ENCODE peak calls at places on chromosome 15, in seven cellular contexts. One of them, this sample, is unnamed.

GRCh38 chr15:83378921-83379561 is 68.1 kb upstream of the SH3GL3 start:
- DNase-seq in fibroblast of pulmonary artery: no peak
- DNase-seq in neural progenitor cell: no peak
- DNase-seq in cardiac fibroblast: no peak
- DNase-seq in uterus: no peak
- DNase-seq in cardiac muscle cell: no peak
- DNase-seq in heart left ventricle: no peak
- DNase-seq in this sample: no peak

GRCh38 chr15:59491062-59491461 is 53.1 kb downstream of the FAM81A start:
- DNase-seq in fibroblast of pulmonary artery: peak
- DNase-seq in neural progenitor cell: no peak
- DNase-seq in cardiac fibroblast: no peak
- DNase-seq in uterus: no peak
- DNase-seq in cardiac muscle cell: peak
- DNase-seq in heart left ventricle: no peak
- DNase-seq in this sample: no peak

GRCh38 chr15:101108791-101109190 is 143.1 kb downstream of the CHSY1 start:
- DNase-seq in fibroblast of pulmonary artery: no peak
- DNase-seq in neural progenitor cell: no peak
- DNase-seq in cardiac fibroblast: no peak
- DNase-seq in uterus: no peak
- DNase-seq in cardiac muscle cell: no peak
- DNase-seq in heart left ventricle: no peak
- DNase-seq in this sample: no peak

GRCh38 chr15:44327578-44327977 is 39.1 kb downstream of the GOLM2 start:
- DNase-seq in fibroblast of pulmonary artery: no peak
- DNase-seq in neural progenitor cell: no peak
- DNase-seq in cardiac fibroblast: no peak
- DNase-seq in uterus: no peak
- DNase-seq in cardiac muscle cell: no peak
- DNase-seq in heart left ventricle: no peak
- DNase-seq in this sample: no peak

GRCh38 chr15:34365073-34365825 is 1.7 kb downstream of the LPCAT4 start:
- DNase-seq in fibroblast of pulmonary artery: no peak
- DNase-seq in neural progenitor cell: no peak
- DNase-seq in cardiac fibroblast: peak
- DNase-seq in uterus: no peak
- DNase-seq in cardiac muscle cell: peak
- DNase-seq in heart left ventricle: peak
- DNase-seq in this sample: no peak

GRCh38 chr15:70344666-70345065 is 246.9 kb upstream of the TLE3 start:
- DNase-seq in fibroblast of pulmonary artery: no peak
- DNase-seq in neural progenitor cell: no peak
- DNase-seq in cardiac fibroblast: no peak
- DNase-seq in uterus: no peak
- DNase-seq in cardiac muscle cell: peak
- DNase-seq in heart left ventricle: no peak
- DNase-seq in this sample: no peak

GRCh38 chr15:33960160-33960559 is 8.1 kb upstream of the CHRM5 start:
- DNase-seq in fibroblast of pulmonary artery: peak
- DNase-seq in neural progenitor cell: no peak
- DNase-seq in cardiac fibroblast: no peak
- DNase-seq in uterus: no peak
- DNase-seq in cardiac muscle cell: no peak
- DNase-seq in heart left ventricle: no peak
- DNase-seq in this sample: no peak

GRCh38 chr15:36175781-36176211 is 403.6 kb upstream of the CDIN1 start:
- DNase-seq in fibroblast of pulmonary artery: no peak
- DNase-seq in neural progenitor cell: no peak
- DNase-seq in cardiac fibroblast: no peak
- DNase-seq in uterus: no peak
- DNase-seq in cardiac muscle cell: no peak
- DNase-seq in heart left ventricle: no peak
- DNase-seq in this sample: no peak

GRCh38 chr15:44804303-44805046 is 68.1 kb downstream of the TRIM69 start:
- DNase-seq in fibroblast of pulmonary artery: peak
- DNase-seq in neural progenitor cell: no peak
- DNase-seq in cardiac fibroblast: peak
- DNase-seq in uterus: no peak
- DNase-seq in cardiac muscle cell: no peak
- DNase-seq in heart left ventricle: no peak
- DNase-seq in this sample: no peak

GRCh38 chr15:90261811-90262210 is 3.7 kb upstream of the NGRN start:
- DNase-seq in fibroblast of pulmonary artery: peak
- DNase-seq in neural progenitor cell: no peak
- DNase-seq in cardiac fibroblast: peak
- DNase-seq in uterus: no peak
- DNase-seq in cardiac muscle cell: no peak
- DNase-seq in heart left ventricle: no peak
- DNase-seq in this sample: no peak

GRCh38 chr15:29822100-29822684 is at the start of gene TJP1:
- DNase-seq in fibroblast of pulmonary artery: peak
- DNase-seq in neural progenitor cell: peak
- DNase-seq in cardiac fibroblast: peak
- DNase-seq in uterus: peak
- DNase-seq in cardiac muscle cell: peak
- DNase-seq in heart left ventricle: peak
- DNase-seq in this sample: no peak

GRCh38 chr15:48371961-48372360 is 40.7 kb downstream of the DUT start:
- DNase-seq in fibroblast of pulmonary artery: no peak
- DNase-seq in neural progenitor cell: no peak
- DNase-seq in cardiac fibroblast: no peak
- DNase-seq in uterus: no peak
- DNase-seq in cardiac muscle cell: no peak
- DNase-seq in heart left ventricle: no peak
- DNase-seq in this sample: no peak

GRCh38 chr15:39946862-39947261 is 12.9 kb downstream of the EIF2AK4 start:
- DNase-seq in fibroblast of pulmonary artery: peak
- DNase-seq in neural progenitor cell: no peak
- DNase-seq in cardiac fibroblast: peak
- DNase-seq in uterus: no peak
- DNase-seq in cardiac muscle cell: no peak
- DNase-seq in heart left ventricle: no peak
- DNase-seq in this sample: no peak

GRCh38 chr15:60660290-60661051 is 181.5 kb upstream of the ICE2 start:
- DNase-seq in fibroblast of pulmonary artery: peak
- DNase-seq in neural progenitor cell: no peak
- DNase-seq in cardiac fibroblast: peak
- DNase-seq in uterus: peak
- DNase-seq in cardiac muscle cell: no peak
- DNase-seq in heart left ventricle: peak
- DNase-seq in this sample: no peak

GRCh38 chr15:33125883-33126535 is 68.5 kb downstream of the FMN1 start:
- DNase-seq in fibroblast of pulmonary artery: no peak
- DNase-seq in neural progenitor cell: no peak
- DNase-seq in cardiac fibroblast: no peak
- DNase-seq in uterus: no peak
- DNase-seq in cardiac muscle cell: no peak
- DNase-seq in heart left ventricle: no peak
- DNase-seq in this sample: no peak

GRCh38 chr15:56291741-56292140 is 48.1 kb upstream of the RFX7 start:
- DNase-seq in fibroblast of pulmonary artery: no peak
- DNase-seq in neural progenitor cell: no peak
- DNase-seq in cardiac fibroblast: no peak
- DNase-seq in uterus: no peak
- DNase-seq in cardiac muscle cell: no peak
- DNase-seq in heart left ventricle: no peak
- DNase-seq in this sample: no peak

GRCh38 chr15:32778391-32779176 is 60.8 kb downstream of the GREM1 start:
- DNase-seq in fibroblast of pulmonary artery: no peak
- DNase-seq in neural progenitor cell: no peak
- DNase-seq in cardiac fibroblast: peak
- DNase-seq in uterus: no peak
- DNase-seq in cardiac muscle cell: no peak
- DNase-seq in heart left ventricle: no peak
- DNase-seq in this sample: no peak

GRCh38 chr15:38610748-38611147 is 46.1 kb upstream of the RASGRP1 start:
- DNase-seq in fibroblast of pulmonary artery: no peak
- DNase-seq in neural progenitor cell: no peak
- DNase-seq in cardiac fibroblast: no peak
- DNase-seq in uterus: no peak
- DNase-seq in cardiac muscle cell: no peak
- DNase-seq in heart left ventricle: no peak
- DNase-seq in this sample: no peak

GRCh38 chr15:33801954-33802353 is 166.3 kb upstream of the CHRM5 start:
- DNase-seq in fibroblast of pulmonary artery: no peak
- DNase-seq in neural progenitor cell: no peak
- DNase-seq in cardiac fibroblast: no peak
- DNase-seq in uterus: no peak
- DNase-seq in cardiac muscle cell: no peak
- DNase-seq in heart left ventricle: no peak
- DNase-seq in this sample: no peak

GRCh38 chr15:85330941-85331588 is 49.3 kb upstream of the AKAP13 start:
- DNase-seq in fibroblast of pulmonary artery: peak
- DNase-seq in neural progenitor cell: peak
- DNase-seq in cardiac fibroblast: peak
- DNase-seq in uterus: peak
- DNase-seq in cardiac muscle cell: peak
- DNase-seq in heart left ventricle: peak
- DNase-seq in this sample: peak

DNA sequence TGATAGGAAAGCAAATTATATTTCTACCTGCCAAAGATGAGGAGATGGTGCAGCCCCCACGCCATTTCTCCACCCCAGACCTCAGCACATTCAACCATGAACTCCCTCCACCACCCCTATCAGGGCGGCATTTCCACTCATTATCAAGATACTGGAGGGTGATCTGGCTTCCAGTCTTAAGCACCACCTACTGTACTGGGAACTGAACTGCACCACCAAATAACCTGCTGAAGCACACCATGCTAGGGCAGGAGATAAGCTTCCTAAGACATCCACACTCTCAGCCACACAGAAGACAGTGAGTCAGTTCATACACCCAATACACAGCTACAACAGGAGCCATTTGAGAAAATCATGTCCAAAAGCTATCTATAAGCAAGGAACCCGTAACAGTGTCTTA is 98.8 kb downstream of the FGF7 start:
- DNase-seq in fibroblast of pulmonary artery: peak
- DNase-seq in neural progenitor cell: no peak
- DNase-seq in cardiac fibroblast: peak
- DNase-seq in uterus: no peak
- DNase-seq in cardiac muscle cell: no peak
- DNase-seq in heart left ventricle: no peak
- DNase-seq in this sample: no peak
- TF ChIP-seq CTCF in fibroblast of pulmonary artery: peak
- TF ChIP-seq CTCF in neural progenitor cell: no peak
- TF ChIP-seq CTCF in cardiac fibroblast: peak
- TF ChIP-seq CTCF in uterus: no peak
- TF ChIP-seq CTCF in cardiac muscle cell: no peak
- TF ChIP-seq CTCF in heart left ventricle: no peak
- TF ChIP-seq CTCF in this sample: no peak

DNA sequence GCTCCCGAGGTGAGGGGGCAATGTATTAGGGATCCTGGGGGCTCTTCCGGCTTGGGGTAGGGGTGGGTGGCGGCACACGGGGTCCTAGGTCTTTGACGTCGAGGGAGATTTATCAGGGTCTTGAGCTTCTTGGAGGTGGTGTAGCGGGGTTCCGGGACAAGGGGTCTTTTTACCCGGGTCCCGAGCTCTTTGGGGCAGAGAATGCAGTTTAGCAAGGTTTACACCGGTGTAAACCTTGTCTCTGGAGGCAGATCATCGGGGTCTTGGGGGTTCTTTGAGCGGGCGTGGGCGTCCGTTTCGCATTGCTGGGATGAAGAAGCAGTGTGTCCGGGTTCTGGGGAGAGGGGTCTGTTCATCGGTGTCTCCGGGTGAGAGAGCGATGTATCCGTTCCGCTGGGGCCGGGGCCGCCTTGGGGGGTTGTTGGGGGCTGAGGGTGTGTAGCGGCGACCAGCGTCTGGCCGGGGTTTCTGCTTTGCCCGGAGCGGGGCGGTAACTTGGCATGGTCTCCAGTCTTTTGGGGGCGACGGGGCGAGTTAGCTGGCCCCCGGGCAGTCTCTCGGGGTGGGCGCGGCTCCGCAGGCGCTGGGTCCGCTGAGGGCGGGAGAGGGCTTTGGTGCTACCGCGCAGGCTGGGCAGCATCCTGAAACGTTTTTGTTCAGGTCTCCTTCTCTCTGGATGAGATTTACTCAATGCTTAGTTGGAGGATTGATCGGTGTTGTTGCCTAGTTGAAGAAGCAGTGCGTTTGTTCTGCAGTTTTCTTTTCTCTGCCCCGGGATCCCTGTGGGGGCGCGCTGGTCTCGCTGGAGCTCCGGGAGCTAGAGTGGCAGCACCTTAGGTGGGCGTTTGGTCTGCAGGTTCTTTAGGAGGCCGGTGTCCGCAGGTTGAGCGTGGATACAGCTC is 792 bp downstream of the GLCE start:
- DNase-seq in fibroblast of pulmonary artery: peak
- DNase-seq in neural progenitor cell: peak
- DNase-seq in cardiac fibroblast: peak
- DNase-seq in uterus: peak
- DNase-seq in cardiac muscle cell: peak
- DNase-seq in heart left ventricle: peak
- DNase-seq in this sample: peak
- TF ChIP-seq CTCF in fibroblast of pulmonary artery: peak
- TF ChIP-seq CTCF in neural progenitor cell: peak
- TF ChIP-seq CTCF in cardiac fibroblast: peak
- TF ChIP-seq CTCF in uterus: peak
- TF ChIP-seq CTCF in cardiac muscle cell: peak
- TF ChIP-seq CTCF in heart left ventricle: no peak
- TF ChIP-seq CTCF in this sample: no peak

DNA sequence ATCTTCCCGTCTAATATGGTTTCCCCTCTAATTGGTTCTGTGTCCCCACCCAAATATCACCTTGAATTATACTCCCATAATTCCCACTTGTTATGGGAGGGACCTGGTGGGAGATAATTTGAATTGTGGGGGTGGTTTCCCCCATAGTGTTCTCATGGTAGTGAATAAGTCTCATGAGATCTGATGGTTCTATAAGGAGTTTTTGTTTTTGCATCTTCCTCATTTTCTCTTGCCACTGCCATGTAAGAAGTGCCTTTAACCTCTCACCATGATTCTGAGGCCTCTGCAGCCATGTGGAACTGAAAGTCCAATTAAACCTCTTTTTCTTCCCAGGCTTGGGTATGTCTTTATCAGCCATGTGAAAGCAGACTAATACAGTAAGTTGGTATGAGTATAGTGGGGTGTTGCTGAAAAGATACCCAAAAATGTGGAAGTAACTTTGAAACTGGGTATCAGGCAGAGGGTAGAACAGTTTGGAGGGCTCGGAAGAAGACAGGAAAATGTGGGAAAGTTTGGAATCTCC is 12.3 kb upstream of the HERC1 start:
- DNase-seq in fibroblast of pulmonary artery: no peak
- DNase-seq in neural progenitor cell: no peak
- DNase-seq in cardiac fibroblast: no peak
- DNase-seq in uterus: no peak
- DNase-seq in cardiac muscle cell: no peak
- DNase-seq in heart left ventricle: no peak
- DNase-seq in this sample: no peak
- TF ChIP-seq CTCF in fibroblast of pulmonary artery: no peak
- TF ChIP-seq CTCF in neural progenitor cell: no peak
- TF ChIP-seq CTCF in cardiac fibroblast: no peak
- TF ChIP-seq CTCF in uterus: no peak
- TF ChIP-seq CTCF in cardiac muscle cell: no peak
- TF ChIP-seq CTCF in heart left ventricle: no peak
- TF ChIP-seq CTCF in this sample: no peak

DNA sequence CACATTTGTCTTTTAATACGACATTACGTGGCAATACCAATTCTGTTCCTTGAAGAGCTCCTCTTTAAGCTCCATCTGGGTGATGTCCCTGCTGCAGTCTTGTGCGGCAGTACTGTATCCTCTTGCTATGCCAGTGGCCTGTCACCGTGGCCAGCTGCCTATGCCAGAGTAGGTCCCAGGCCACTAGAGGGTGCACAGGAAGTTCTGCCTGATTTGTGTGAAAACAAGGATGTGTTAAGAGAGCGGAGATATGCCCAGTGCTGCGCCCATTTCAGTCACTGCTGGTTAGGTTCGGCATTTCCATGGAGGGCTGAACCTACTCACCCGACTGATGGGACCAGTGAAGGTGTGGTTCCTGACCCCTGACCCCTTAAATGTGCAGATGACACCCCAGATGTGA is 25.2 kb downstream of the NIPA1 start:
- DNase-seq in fibroblast of pulmonary artery: peak
- DNase-seq in neural progenitor cell: peak
- DNase-seq in cardiac fibroblast: peak
- DNase-seq in uterus: no peak
- DNase-seq in cardiac muscle cell: no peak
- DNase-seq in heart left ventricle: no peak
- DNase-seq in this sample: no peak
- TF ChIP-seq CTCF in fibroblast of pulmonary artery: peak
- TF ChIP-seq CTCF in neural progenitor cell: peak
- TF ChIP-seq CTCF in cardiac fibroblast: peak
- TF ChIP-seq CTCF in uterus: no peak
- TF ChIP-seq CTCF in cardiac muscle cell: peak
- TF ChIP-seq CTCF in heart left ventricle: peak
- TF ChIP-seq CTCF in this sample: no peak